ENCODE peak calls at places on chromosomes 7 and 10, in eight cellular contexts. U is GM23248, J is MM.1S, K is PC-9, I is hepatocyte, F is OCI-LY7, C is HCT116, O is Karpas-422. T is an unnamed sample.

GRCh38 chr7:43314379-43315158 is 202.1 kb downstream of the HECW1 start:
- DNase-seq in C (no peak), F (no peak), I (no peak), J (no peak), O (no peak), U (no peak), K (no peak), T (no peak)

GRCh38 chr7:24700446-24701044 is 56.7 kb downstream of the GSDME start:
- DNase-seq in K (no peak), J (no peak), U (no peak), O (no peak), C (no peak), F (no peak), I (no peak), T (peak; percentile 39)

GRCh38 chr10:122140941-122141623 is 130.0 kb upstream of the BTBD16 start:
- DNase-seq in F (no peak), U (peak; percentile 97), C (peak; percentile 73), K (peak; percentile 56), I (peak; percentile 73), J (no peak), O (no peak), T (peak; percentile 89)

GRCh38 chr7:26376208-26376917 is 84.7 kb downstream of the SNX10 start:
- DNase-seq in C (no peak), O (peak; percentile 59), F (peak; percentile 37), I (peak; percentile 63), J (peak; percentile 42), U (peak; percentile 27), K (peak; percentile 62), T (no peak)

GRCh38 chr7:136877990-136878389 is 9.5 kb downstream of the CHRM2 start:
- DNase-seq in C (no peak), O (no peak), I (no peak), J (no peak), F (no peak), U (no peak), K (no peak), T (no peak)

GRCh38 chr10:104128214-104128613 is 6.2 kb downstream of the SFR1 start:
- DNase-seq in O (no peak), C (no peak), I (no peak), U (peak; percentile 30), J (no peak), F (no peak), K (no peak), T (peak; percentile 60)

GRCh38 chr10:114550756-114551290 is 107.3 kb downstream of the ABLIM1 start:
- DNase-seq in F (peak; percentile 67), O (peak; percentile 80), C (peak; percentile 32), K (no peak), U (peak; percentile 73), I (peak; percentile 78), J (peak; percentile 49), T (peak; percentile 55)

GRCh38 chr10:36248314-36248981 is 606.4 kb upstream of the FZD8 start:
- DNase-seq in J (no peak), K (no peak), I (no peak), O (no peak), U (peak; percentile 35), C (no peak), F (no peak), T (no peak)

GRCh38 chr10:85648279-85648754 is 718.3 kb downstream of the GRID1 start:
- DNase-seq in F (no peak), O (no peak), K (no peak), U (no peak), C (no peak), J (no peak), I (peak; percentile 33), T (no peak)

GRCh38 chr7:83643754-83644153 is 5.2 kb downstream of the SEMA3E start:
- DNase-seq in K (no peak), C (no peak), O (no peak), F (no peak), J (no peak), I (no peak), U (no peak), T (peak; percentile 87)

GRCh38 chr7:156650042-156650441 is 9.5 kb downstream of the RNF32 start:
- DNase-seq in C (peak; percentile 33), O (no peak), F (no peak), K (no peak), U (peak; percentile 43), J (no peak), I (peak; percentile 65), T (peak; percentile 37)

GRCh38 chr7:78510580-78511188 is 712.1 kb downstream of the PHTF2 start:
- DNase-seq in I (peak; percentile 49), C (peak; percentile 8), K (peak; percentile 40), J (peak; percentile 80), U (peak; percentile 80), F (peak; percentile 27), O (peak; percentile 77), T (peak; percentile 47)

GRCh38 chr10:80280071-80280800 is 9.2 kb downstream of the MAT1A start:
- DNase-seq in O (no peak), K (no peak), J (no peak), C (no peak), I (no peak), U (no peak), F (no peak), T (no peak)

GRCh38 chr7:80622531-80622930 is 15.9 kb upstream of the CD36 start:
- DNase-seq in K (no peak), O (no peak), J (no peak), F (no peak), U (peak; percentile 60), I (no peak), C (no peak), T (peak; percentile 41)

GRCh38 chr7:158758563-158759244 is 54.1 kb upstream of the NCAPG2 start:
- DNase-seq in O (no peak), C (no peak), K (no peak), I (no peak), J (no peak), F (no peak), U (no peak), T (no peak)

GRCh38 chr7:116231543-116232401 is 21.4 kb downstream of the TES start:
- DNase-seq in F (no peak), K (no peak), I (peak; percentile 52), O (no peak), U (peak; percentile 67), J (peak; percentile 67), C (no peak), T (peak; percentile 78)

GRCh38 chr7:131898418-131898817 is 342.0 kb upstream of the PODXL start:
- DNase-seq in J (no peak), C (no peak), U (peak; percentile 66), F (no peak), O (no peak), K (no peak), I (no peak), T (peak; percentile 15)
- H3K9me2 ChIP-seq in J (no peaks in the 10 kb centered on the region), C (no peaks in the 10 kb centered on the region), U (no peaks in the 10 kb centered on the region), F (no peaks in the 10 kb centered on the region), O (no peaks in the 10 kb centered on the region), K (no peaks in the 10 kb centered on the region), I (no peaks in the 10 kb centered on the region), T (no peaks in the 10 kb centered on the region)

DNA sequence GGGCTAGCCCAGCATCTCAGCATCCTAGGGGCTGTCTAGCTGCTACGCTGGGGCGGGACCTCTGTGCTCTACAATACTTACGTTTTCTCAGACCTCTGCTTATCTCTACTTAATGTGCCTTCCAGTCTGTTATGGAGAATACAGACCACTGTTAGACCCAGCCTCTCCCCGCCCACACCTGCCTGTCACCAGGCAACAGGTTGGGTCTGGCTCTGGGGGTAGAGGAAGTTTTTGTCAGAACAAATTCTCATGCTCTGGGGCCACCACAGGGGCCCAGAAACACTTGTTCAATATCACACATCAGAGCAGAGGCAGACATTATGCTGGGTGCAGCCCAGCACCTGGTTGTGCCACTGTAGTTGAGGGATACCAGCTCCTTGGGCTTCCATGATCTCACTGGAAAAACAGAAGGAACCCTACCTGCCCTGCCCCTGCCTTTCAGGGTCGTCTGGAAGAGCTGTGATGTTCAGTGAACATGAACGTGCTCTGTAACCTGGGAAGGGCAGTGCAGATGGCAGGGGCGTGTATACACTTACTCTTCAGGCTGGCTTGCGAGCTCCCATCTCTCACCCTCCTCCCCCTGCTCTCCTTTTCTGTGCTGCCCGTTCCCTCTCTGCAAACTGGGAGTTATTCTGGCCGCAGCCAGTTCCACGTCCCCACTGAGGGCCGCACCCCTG is 135.2 kb upstream of the PODXL start:
- DNase-seq in U (no peak), O (no peak), K (no peak), C (no peak), J (no peak), I (no peak), F (no peak), T (no peak)
- H2AFZ ChIP-seq in U (peak overlapping the region; percentile 68), O (no peak overlapping the region), K (no peak overlapping the region), C (peak overlapping the region; percentile 41), J (no peak overlapping the region), I (no peak overlapping the region), F (no peak overlapping the region), T (no peak overlapping the region)

DNA sequence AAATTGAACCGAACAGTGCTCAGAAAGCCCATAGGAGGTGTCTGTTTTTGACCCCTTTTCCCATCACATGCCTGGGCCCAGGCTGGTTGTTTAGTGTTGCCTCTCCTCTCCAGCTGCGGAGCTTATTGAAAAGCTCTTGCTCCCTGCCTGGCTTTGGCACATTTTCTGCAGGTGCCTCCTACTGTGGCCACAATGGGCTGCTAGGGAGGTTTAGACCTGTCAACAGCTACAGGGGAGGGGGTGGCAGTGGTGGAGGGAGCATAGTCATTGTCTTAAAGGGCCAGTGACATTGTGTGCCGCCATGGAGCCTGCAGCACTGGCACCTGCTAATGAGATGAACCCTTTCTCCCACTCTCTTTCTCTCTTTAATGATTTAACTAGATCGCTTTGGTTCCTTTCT is 13.2 kb upstream of the ENO4 start:
- DNase-seq in J (no peak), O (no peak), C (no peak), K (no peak), I (no peak), F (no peak), U (no peak), T (no peak)
- H3K4me1 ChIP-seq in J (no peaks in the 10 kb centered on the region), O (no peaks in the 10 kb centered on the region), C (no peaks in the 10 kb centered on the region), K (no peaks in the 10 kb centered on the region), I (peaks cover 11% of the 10 kb centered on the region), F (no peaks in the 10 kb centered on the region), U (no peaks in the 10 kb centered on the region), T (no peaks in the 10 kb centered on the region)

GRCh38 chr7:75757860-75758259 is 14.2 kb downstream of the CCL26 start:
- DNase-seq in U (no peak), C (no peak), F (no peak), K (no peak), O (no peak), I (no peak), J (no peak), T (no peak)

GRCh38 chr7:75756340-75757297 is 15.4 kb downstream of the CCL26 start:
- DNase-seq in C (peak; percentile 22), J (peak; percentile 30), F (peak; percentile 62), U (peak; percentile 67), O (peak; percentile 74), K (no peak), I (peak; percentile 44), T (peak; percentile 68)

GRCh38 chr7:75758491-75758890 is 13.5 kb downstream of the CCL26 start:
- DNase-seq in F (no peak), I (no peak), C (no peak), J (no peak), U (peak; percentile 43), K (no peak), O (no peak), T (no peak)

GRCh38 chr7:75762350-75762917 is 9.6 kb downstream of the CCL26 start:
- DNase-seq in O (peak; percentile 77), F (peak; percentile 84), C (peak; percentile 40), K (no peak), I (peak; percentile 76), U (peak; percentile 88), J (peak; percentile 67), T (peak; percentile 74)

DNA sequence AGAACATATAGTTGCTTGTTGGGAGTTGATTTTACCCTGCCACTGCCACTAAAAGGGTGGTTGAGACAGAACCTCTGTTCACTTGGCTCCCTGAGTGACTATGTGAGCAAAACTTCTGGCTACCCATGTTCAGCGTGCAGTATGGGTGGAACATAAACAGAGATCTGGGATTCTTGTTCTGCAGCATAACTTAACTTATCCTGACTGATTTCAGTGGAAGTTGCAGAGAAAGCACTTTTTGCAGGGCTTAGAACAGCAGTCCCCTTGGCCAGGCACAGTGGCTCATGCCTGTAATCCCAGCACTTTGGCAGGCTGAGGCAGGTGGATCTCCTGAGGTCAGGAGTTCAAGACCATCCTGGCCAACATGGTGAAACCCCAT is 14.7 kb downstream of the CCL26 start:
- DNase-seq in C (no peak), F (no peak), K (no peak), O (no peak), J (no peak), I (no peak), U (no peak), T (no peak)
- H3K9me2 ChIP-seq in C (no peaks in the 10 kb centered on the region), F (no peaks in the 10 kb centered on the region), K (no peaks in the 10 kb centered on the region), O (no peaks in the 10 kb centered on the region), J (no peaks in the 10 kb centered on the region), I (no peaks in the 10 kb centered on the region), U (no peaks in the 10 kb centered on the region), T (no peaks in the 10 kb centered on the region)

T was measured in PC-3.